ENCODE peak calls at places on chromosomes 1 and 21, in ten cellular contexts. One of them, this sample, is unnamed.
A peak's percentile ranks its signal among the peaks of the same experiment; 100 is the strongest.

GRCh38 chr21:31273278-31273677 is 70.8 kb downstream of the TIAM1 start:
- DNase-seq in A172: peak; percentile 26
- DNase-seq in choroid plexus epithelial cell: no peak
- DNase-seq in aorta: no peak
- DNase-seq in ACHN: no peak
- DNase-seq in foreskin fibroblast: no peak
- DNase-seq in naive thymus-derived CD8-positive, alpha-beta T cell: no peak
- DNase-seq in myocyte: no peak
- DNase-seq in Calu3: no peak
- DNase-seq in cardiac fibroblast: no peak
- DNase-seq in this sample: no peak

GRCh38 chr21:36491191-36491916 is 11.4 kb upstream of the CLDN14 start:
- DNase-seq in A172: no peak
- DNase-seq in choroid plexus epithelial cell: peak; percentile 88
- DNase-seq in aorta: no peak
- DNase-seq in ACHN: no peak
- DNase-seq in foreskin fibroblast: peak; percentile 66
- DNase-seq in naive thymus-derived CD8-positive, alpha-beta T cell: no peak
- DNase-seq in myocyte: no peak
- DNase-seq in Calu3: no peak
- DNase-seq in cardiac fibroblast: no peak
- DNase-seq in this sample: peak; percentile 64

GRCh38 chr1:220879509-220880366 is 495 bp downstream of the HLX start:
- DNase-seq in A172: peak; percentile 8
- DNase-seq in choroid plexus epithelial cell: peak; percentile 45
- DNase-seq in aorta: peak; percentile 87
- DNase-seq in ACHN: peak; percentile 59
- DNase-seq in foreskin fibroblast: peak; percentile 80
- DNase-seq in naive thymus-derived CD8-positive, alpha-beta T cell: no peak
- DNase-seq in myocyte: peak; percentile 64
- DNase-seq in Calu3: peak; percentile 53
- DNase-seq in cardiac fibroblast: peak; percentile 48
- DNase-seq in this sample: no peak

GRCh38 chr1:57041901-57042300 is 76.1 kb upstream of the C8B start:
- DNase-seq in A172: no peak
- DNase-seq in choroid plexus epithelial cell: no peak
- DNase-seq in aorta: no peak
- DNase-seq in ACHN: no peak
- DNase-seq in foreskin fibroblast: no peak
- DNase-seq in naive thymus-derived CD8-positive, alpha-beta T cell: no peak
- DNase-seq in myocyte: no peak
- DNase-seq in Calu3: no peak
- DNase-seq in cardiac fibroblast: no peak
- DNase-seq in this sample: no peak

GRCh38 chr1:238136265-238136664 is 245.5 kb upstream of the ZP4 start:
- DNase-seq in A172: no peak
- DNase-seq in choroid plexus epithelial cell: no peak
- DNase-seq in aorta: no peak
- DNase-seq in ACHN: no peak
- DNase-seq in foreskin fibroblast: no peak
- DNase-seq in naive thymus-derived CD8-positive, alpha-beta T cell: no peak
- DNase-seq in myocyte: no peak
- DNase-seq in Calu3: no peak
- DNase-seq in cardiac fibroblast: no peak
- DNase-seq in this sample: no peak

GRCh38 chr1:197448390-197448789 is 180.3 kb downstream of the CRB1 start:
- DNase-seq in A172: no peak
- DNase-seq in choroid plexus epithelial cell: no peak
- DNase-seq in aorta: no peak
- DNase-seq in ACHN: no peak
- DNase-seq in foreskin fibroblast: no peak
- DNase-seq in naive thymus-derived CD8-positive, alpha-beta T cell: no peak
- DNase-seq in myocyte: no peak
- DNase-seq in Calu3: no peak
- DNase-seq in cardiac fibroblast: no peak
- DNase-seq in this sample: no peak

GRCh38 chr1:211603191-211603701 is 24.3 kb upstream of the SLC30A1 start:
- DNase-seq in A172: no peak
- DNase-seq in choroid plexus epithelial cell: no peak
- DNase-seq in aorta: no peak
- DNase-seq in ACHN: no peak
- DNase-seq in foreskin fibroblast: peak; percentile 72
- DNase-seq in naive thymus-derived CD8-positive, alpha-beta T cell: no peak
- DNase-seq in myocyte: no peak
- DNase-seq in Calu3: no peak
- DNase-seq in cardiac fibroblast: no peak
- DNase-seq in this sample: no peak

GRCh38 chr1:24379733-24380315 is 33.8 kb downstream of the STPG1 start:
- DNase-seq in A172: no peak
- DNase-seq in choroid plexus epithelial cell: peak; percentile 60
- DNase-seq in aorta: no peak
- DNase-seq in ACHN: no peak
- DNase-seq in foreskin fibroblast: peak; percentile 74
- DNase-seq in naive thymus-derived CD8-positive, alpha-beta T cell: peak; percentile 23
- DNase-seq in myocyte: no peak
- DNase-seq in Calu3: no peak
- DNase-seq in cardiac fibroblast: peak; percentile 43
- DNase-seq in this sample: no peak

GRCh38 chr1:20485527-20486456 is at the start of gene CAMK2N1:
- DNase-seq in A172: peak; percentile 4
- DNase-seq in choroid plexus epithelial cell: peak; percentile 49
- DNase-seq in aorta: peak; percentile 91
- DNase-seq in ACHN: peak; percentile 67
- DNase-seq in foreskin fibroblast: peak; percentile 93
- DNase-seq in naive thymus-derived CD8-positive, alpha-beta T cell: peak; percentile 77
- DNase-seq in myocyte: peak; percentile 66
- DNase-seq in Calu3: peak; percentile 68
- DNase-seq in cardiac fibroblast: peak; percentile 82
- DNase-seq in this sample: no peak

GRCh38 chr1:32870615-32871363 is at the start of gene FNDC5:
- DNase-seq in A172: no peak
- DNase-seq in choroid plexus epithelial cell: no peak
- DNase-seq in aorta: peak; percentile 81
- DNase-seq in ACHN: no peak
- DNase-seq in foreskin fibroblast: peak; percentile 58
- DNase-seq in naive thymus-derived CD8-positive, alpha-beta T cell: no peak
- DNase-seq in myocyte: peak; percentile 33
- DNase-seq in Calu3: peak; percentile 41
- DNase-seq in cardiac fibroblast: peak; percentile 35
- DNase-seq in this sample: no peak

GRCh38 chr1:190615818-190616217 is 138.2 kb upstream of the BRINP3 start:
- DNase-seq in A172: no peak
- DNase-seq in choroid plexus epithelial cell: no peak
- DNase-seq in aorta: no peak
- DNase-seq in ACHN: no peak
- DNase-seq in foreskin fibroblast: no peak
- DNase-seq in naive thymus-derived CD8-positive, alpha-beta T cell: no peak
- DNase-seq in myocyte: no peak
- DNase-seq in Calu3: no peak
- DNase-seq in cardiac fibroblast: no peak
- DNase-seq in this sample: no peak

GRCh38 chr21:34546556-34546955 is 34.5 kb upstream of the KCNE1 start:
- DNase-seq in A172: no peak
- DNase-seq in choroid plexus epithelial cell: no peak
- DNase-seq in aorta: no peak
- DNase-seq in ACHN: no peak
- DNase-seq in foreskin fibroblast: no peak
- DNase-seq in naive thymus-derived CD8-positive, alpha-beta T cell: no peak
- DNase-seq in myocyte: no peak
- DNase-seq in Calu3: no peak
- DNase-seq in cardiac fibroblast: no peak
- DNase-seq in this sample: no peak

GRCh38 chr1:30744060-30744756 is 13.4 kb downstream of the LAPTM5 start:
- DNase-seq in A172: no peak
- DNase-seq in choroid plexus epithelial cell: peak; percentile 59
- DNase-seq in aorta: no peak
- DNase-seq in ACHN: no peak
- DNase-seq in foreskin fibroblast: peak; percentile 63
- DNase-seq in naive thymus-derived CD8-positive, alpha-beta T cell: peak; percentile 73
- DNase-seq in myocyte: no peak
- DNase-seq in Calu3: no peak
- DNase-seq in cardiac fibroblast: peak; percentile 30
- DNase-seq in this sample: no peak

GRCh38 chr1:166418344-166418895 is 251.6 kb upstream of the FAM78B start:
- DNase-seq in A172: no peak
- DNase-seq in choroid plexus epithelial cell: no peak
- DNase-seq in aorta: no peak
- DNase-seq in ACHN: no peak
- DNase-seq in foreskin fibroblast: no peak
- DNase-seq in naive thymus-derived CD8-positive, alpha-beta T cell: no peak
- DNase-seq in myocyte: no peak
- DNase-seq in Calu3: no peak
- DNase-seq in cardiac fibroblast: no peak
- DNase-seq in this sample: no peak

GRCh38 chr21:34702341-34702807 is 33.6 kb downstream of the CLIC6 start:
- DNase-seq in A172: no peak
- DNase-seq in choroid plexus epithelial cell: peak; percentile 31
- DNase-seq in aorta: peak; percentile 88
- DNase-seq in ACHN: no peak
- DNase-seq in foreskin fibroblast: peak; percentile 86
- DNase-seq in naive thymus-derived CD8-positive, alpha-beta T cell: no peak
- DNase-seq in myocyte: no peak
- DNase-seq in Calu3: no peak
- DNase-seq in cardiac fibroblast: peak; percentile 77
- DNase-seq in this sample: peak; percentile 91

GRCh38 chr1:64234714-64235113 is 31.3 kb downstream of the UBE2U start:
- DNase-seq in A172: no peak
- DNase-seq in choroid plexus epithelial cell: no peak
- DNase-seq in aorta: no peak
- DNase-seq in ACHN: no peak
- DNase-seq in foreskin fibroblast: no peak
- DNase-seq in naive thymus-derived CD8-positive, alpha-beta T cell: no peak
- DNase-seq in myocyte: no peak
- DNase-seq in Calu3: no peak
- DNase-seq in cardiac fibroblast: no peak
- DNase-seq in this sample: no peak

GRCh38 chr21:44317871-44318270 is 18.0 kb downstream of the PFKL start:
- DNase-seq in A172: no peak
- DNase-seq in choroid plexus epithelial cell: no peak
- DNase-seq in aorta: no peak
- DNase-seq in ACHN: no peak
- DNase-seq in foreskin fibroblast: no peak
- DNase-seq in naive thymus-derived CD8-positive, alpha-beta T cell: no peak
- DNase-seq in myocyte: no peak
- DNase-seq in Calu3: no peak
- DNase-seq in cardiac fibroblast: no peak
- DNase-seq in this sample: no peak

GRCh38 chr1:18481190-18481920 is 625 bp downstream of the KLHDC7A start:
- DNase-seq in A172: no peak
- DNase-seq in choroid plexus epithelial cell: no peak
- DNase-seq in aorta: no peak
- DNase-seq in ACHN: peak; percentile 69
- DNase-seq in foreskin fibroblast: no peak
- DNase-seq in naive thymus-derived CD8-positive, alpha-beta T cell: no peak
- DNase-seq in myocyte: no peak
- DNase-seq in Calu3: no peak
- DNase-seq in cardiac fibroblast: no peak
- DNase-seq in this sample: no peak

GRCh38 chr1:11193376-11193775 is 4.2 kb downstream of the ANGPTL7 start:
- DNase-seq in A172: no peak
- DNase-seq in choroid plexus epithelial cell: no peak
- DNase-seq in aorta: no peak
- DNase-seq in ACHN: no peak
- DNase-seq in foreskin fibroblast: no peak
- DNase-seq in naive thymus-derived CD8-positive, alpha-beta T cell: no peak
- DNase-seq in myocyte: no peak
- DNase-seq in Calu3: no peak
- DNase-seq in cardiac fibroblast: no peak
- DNase-seq in this sample: no peak

GRCh38 chr1:46718340-46718726 is 581 bp downstream of the EFCAB14 start:
- DNase-seq in A172: no peak
- DNase-seq in choroid plexus epithelial cell: peak; percentile 16
- DNase-seq in aorta: no peak
- DNase-seq in ACHN: no peak
- DNase-seq in foreskin fibroblast: peak; percentile 32
- DNase-seq in naive thymus-derived CD8-positive, alpha-beta T cell: no peak
- DNase-seq in myocyte: no peak
- DNase-seq in Calu3: no peak
- DNase-seq in cardiac fibroblast: no peak
- DNase-seq in this sample: no peak

GRCh38 chr1:31346882-31347281 is 26.0 kb downstream of the FABP3 start:
- DNase-seq in A172: no peak
- DNase-seq in choroid plexus epithelial cell: no peak
- DNase-seq in aorta: no peak
- DNase-seq in ACHN: no peak
- DNase-seq in foreskin fibroblast: no peak
- DNase-seq in naive thymus-derived CD8-positive, alpha-beta T cell: no peak
- DNase-seq in myocyte: no peak
- DNase-seq in Calu3: no peak
- DNase-seq in cardiac fibroblast: no peak
- DNase-seq in this sample: no peak

GRCh38 chr1:21294266-21295058 is 4.2 kb upstream of the ECE1 start:
- DNase-seq in A172: peak; percentile 78
- DNase-seq in choroid plexus epithelial cell: no peak
- DNase-seq in aorta: no peak
- DNase-seq in ACHN: no peak
- DNase-seq in foreskin fibroblast: peak; percentile 47
- DNase-seq in naive thymus-derived CD8-positive, alpha-beta T cell: peak; percentile 95
- DNase-seq in myocyte: no peak
- DNase-seq in Calu3: peak; percentile 47
- DNase-seq in cardiac fibroblast: no peak
- DNase-seq in this sample: no peak

GRCh38 chr1:209595599-209595998 is 12.1 kb downstream of the CAMK1G start:
- DNase-seq in A172: no peak
- DNase-seq in choroid plexus epithelial cell: no peak
- DNase-seq in aorta: no peak
- DNase-seq in ACHN: no peak
- DNase-seq in foreskin fibroblast: no peak
- DNase-seq in naive thymus-derived CD8-positive, alpha-beta T cell: no peak
- DNase-seq in myocyte: no peak
- DNase-seq in Calu3: no peak
- DNase-seq in cardiac fibroblast: no peak
- DNase-seq in this sample: no peak

GRCh38 chr1:81172483-81172882 is 628.3 kb upstream of the ADGRL2 start:
- DNase-seq in A172: no peak
- DNase-seq in choroid plexus epithelial cell: no peak
- DNase-seq in aorta: no peak
- DNase-seq in ACHN: no peak
- DNase-seq in foreskin fibroblast: no peak
- DNase-seq in naive thymus-derived CD8-positive, alpha-beta T cell: no peak
- DNase-seq in myocyte: no peak
- DNase-seq in Calu3: no peak
- DNase-seq in cardiac fibroblast: no peak
- DNase-seq in this sample: no peak

GRCh38 chr1:47679301-47679751 is 241.5 kb downstream of the FOXD2 start:
- DNase-seq in A172: peak; percentile 13
- DNase-seq in choroid plexus epithelial cell: peak; percentile 75
- DNase-seq in aorta: no peak
- DNase-seq in ACHN: no peak
- DNase-seq in foreskin fibroblast: no peak
- DNase-seq in naive thymus-derived CD8-positive, alpha-beta T cell: no peak
- DNase-seq in myocyte: no peak
- DNase-seq in Calu3: no peak
- DNase-seq in cardiac fibroblast: peak; percentile 17
- DNase-seq in this sample: no peak

GRCh38 chr21:42398414-42399030 is 2.7 kb upstream of the TMPRSS3 start:
- DNase-seq in A172: no peak
- DNase-seq in choroid plexus epithelial cell: no peak
- DNase-seq in aorta: peak; percentile 16
- DNase-seq in ACHN: no peak
- DNase-seq in foreskin fibroblast: no peak
- DNase-seq in naive thymus-derived CD8-positive, alpha-beta T cell: no peak
- DNase-seq in myocyte: no peak
- DNase-seq in Calu3: no peak
- DNase-seq in cardiac fibroblast: no peak
- DNase-seq in this sample: no peak

GRCh38 chr1:232059726-232060360 is 433.3 kb downstream of the DISC1 start:
- DNase-seq in A172: no peak
- DNase-seq in choroid plexus epithelial cell: no peak
- DNase-seq in aorta: no peak
- DNase-seq in ACHN: no peak
- DNase-seq in foreskin fibroblast: no peak
- DNase-seq in naive thymus-derived CD8-positive, alpha-beta T cell: no peak
- DNase-seq in myocyte: peak; percentile 43
- DNase-seq in Calu3: no peak
- DNase-seq in cardiac fibroblast: no peak
- DNase-seq in this sample: no peak

GRCh38 chr1:99748419-99748818 is 18.0 kb downstream of the FRRS1 start:
- DNase-seq in A172: no peak
- DNase-seq in choroid plexus epithelial cell: no peak
- DNase-seq in aorta: no peak
- DNase-seq in ACHN: no peak
- DNase-seq in foreskin fibroblast: peak; percentile 18
- DNase-seq in naive thymus-derived CD8-positive, alpha-beta T cell: no peak
- DNase-seq in myocyte: no peak
- DNase-seq in Calu3: no peak
- DNase-seq in cardiac fibroblast: no peak
- DNase-seq in this sample: no peak

This sample was measured in GM04504.